ENCODE peak calls at places on chromosomes 12 and 14, in seven cellular contexts. E, M, I, Z, N, K and J are unnamed samples.

GRCh38 chr12:52020539-52021336 is 14.0 kb downstream of the TAMALIN start:
- DNase-seq in E (peak), M (peak), I (peak), Z (no peak), N (peak), K (peak), J (no peak)

GRCh38 chr12:103353913-103354312 is 141.9 kb downstream of the C12orf42 start:
- DNase-seq in E (no peak), M (no peak), I (no peak), Z (no peak), N (no peak), K (no peak), J (no peak)

GRCh38 chr12:49796155-49796554 is 32.1 kb downstream of the NCKAP5L start:
- DNase-seq in E (no peak), M (no peak), I (no peak), Z (no peak), N (no peak), K (no peak), J (no peak)

GRCh38 chr12:47942327-47943230 is 20.8 kb upstream of the TMEM106C start:
- DNase-seq in E (no peak), M (no peak), I (peak), Z (no peak), N (no peak), K (peak), J (no peak)

GRCh38 chr14:73896521-73896920 is 9.9 kb downstream of the ZNF410 start:
- DNase-seq in E (peak), M (no peak), I (no peak), Z (no peak), N (no peak), K (no peak), J (no peak)

GRCh38 chr14:55581011-55581806 is 1.2 kb downstream of the KTN1 start:
- DNase-seq in E (peak), M (peak), I (peak), Z (peak), N (peak), K (peak), J (peak)

GRCh38 chr12:29516431-29516875 is 19.0 kb upstream of the OVCH1 start:
- DNase-seq in E (peak), M (peak), I (no peak), Z (no peak), N (no peak), K (no peak), J (no peak)

GRCh38 chr12:118346895-118347294 is 25.8 kb downstream of the TAOK3 start:
- DNase-seq in E (no peak), M (no peak), I (no peak), Z (no peak), N (no peak), K (no peak), J (no peak)

GRCh38 chr12:50024804-50025186 is 499 bp downstream of the RACGAP1 start:
- DNase-seq in E (peak), M (peak), I (peak), Z (no peak), N (no peak), K (no peak), J (no peak)

GRCh38 chr14:24403294-24404013 is 4.7 kb downstream of the NYNRIN start:
- DNase-seq in E (peak), M (peak), I (no peak), Z (no peak), N (no peak), K (peak), J (no peak)

GRCh38 chr12:31207799-31208465 is 118.0 kb downstream of the SINHCAF start:
- DNase-seq in E (no peak), M (no peak), I (no peak), Z (no peak), N (no peak), K (no peak), J (no peak)

GRCh38 chr14:81234268-81234667 is 13.5 kb upstream of the GTF2A1 start:
- DNase-seq in E (peak), M (no peak), I (no peak), Z (no peak), N (no peak), K (no peak), J (no peak)

GRCh38 chr14:96039633-96040311 is 610 bp downstream of the C14orf132 start:
- DNase-seq in E (peak), M (peak), I (peak), Z (no peak), N (peak), K (no peak), J (peak)

GRCh38 chr14:94600148-94600545 is 12.0 kb upstream of the SERPINA3 start:
- DNase-seq in E (no peak), M (no peak), I (no peak), Z (no peak), N (no peak), K (no peak), J (no peak)

GRCh38 chr12:6945613-6946012 is 1.8 kb downstream of the C12orf57 start:
- DNase-seq in E (no peak), M (no peak), I (no peak), Z (no peak), N (no peak), K (no peak), J (no peak)

GRCh38 chr12:6947615-6948014 is 3.5 kb upstream of the PTPN6 start:
- DNase-seq in E (no peak), M (no peak), I (no peak), Z (no peak), N (no peak), K (no peak), J (no peak)

GRCh38 chr12:6949063-6949594 is 2.0 kb upstream of the PTPN6 start:
- DNase-seq in E (no peak), M (no peak), I (no peak), Z (no peak), N (no peak), K (no peak), J (no peak)

GRCh38 chr12:6946033-6946919 is 2.5 kb downstream of the C12orf57 start:
- DNase-seq in E (no peak), M (no peak), I (peak), Z (no peak), N (peak), K (peak), J (no peak)

DNA sequence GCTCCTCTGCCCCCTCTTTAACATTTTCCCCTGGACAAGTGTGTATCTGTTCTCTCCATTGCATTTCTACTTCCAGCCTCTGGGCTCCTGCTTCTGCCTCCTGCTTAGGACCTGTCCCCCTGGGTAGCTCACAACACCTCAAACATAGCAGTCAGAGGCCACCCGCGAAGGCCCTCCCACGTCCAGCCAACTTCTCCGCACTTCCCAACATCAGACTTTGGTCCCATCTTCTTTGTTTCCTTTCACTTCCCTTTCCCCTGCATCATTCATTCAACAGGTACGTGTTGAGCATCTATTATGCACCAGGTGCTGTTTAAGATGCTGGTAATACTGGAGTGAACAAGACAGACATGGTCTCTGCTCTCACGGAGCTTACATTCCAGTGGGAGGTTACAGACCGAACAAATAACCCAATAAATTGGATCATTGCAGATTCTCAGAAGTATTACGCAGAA is 3.1 kb downstream of the C12orf57 start:
- DNase-seq in E (no peak), M (no peak), I (no peak), Z (no peak), N (no peak), K (no peak), J (no peak)
- TF ChIP-seq CTCF in E (no peak), M (no peak), I (no peak), Z (no peak), N (no peak), K (no peak), J (no peak)

GRCh38 chr12:93380480-93381121 is 2.9 kb downstream of the NUDT4 start:
- DNase-seq in E (peak), M (peak), I (no peak), Z (no peak), N (no peak), K (no peak), J (no peak)
- TF ChIP-seq CTCF in E (no peak), M (peak), I (no peak), Z (no peak), N (peak), K (no peak), J (no peak)

GRCh38 chr12:121917950-121918678 is at the start of gene CFAP251:
- DNase-seq in E (peak), M (no peak), I (peak), Z (peak), N (peak), K (peak), J (peak)
- TF ChIP-seq CTCF in E (peak), M (no peak), I (peak), Z (peak), N (peak), K (peak), J (peak)

GRCh38 chr14:104332634-104333270 is 194.4 kb downstream of the KIF26A start:
- DNase-seq in E (no peak), M (no peak), I (no peak), Z (peak), N (no peak), K (peak), J (no peak)

GRCh38 chr14:104335176-104335575 is 196.8 kb downstream of the KIF26A start:
- DNase-seq in E (no peak), M (no peak), I (no peak), Z (no peak), N (no peak), K (no peak), J (no peak)

GRCh38 chr14:104335611-104336010 is 197.2 kb downstream of the KIF26A start:
- DNase-seq in E (no peak), M (no peak), I (no peak), Z (no peak), N (no peak), K (peak), J (no peak)

GRCh38 chr14:104334812-104335161 is 196.4 kb downstream of the KIF26A start:
- DNase-seq in E (no peak), M (no peak), I (no peak), Z (no peak), N (no peak), K (peak), J (no peak)

DNA sequence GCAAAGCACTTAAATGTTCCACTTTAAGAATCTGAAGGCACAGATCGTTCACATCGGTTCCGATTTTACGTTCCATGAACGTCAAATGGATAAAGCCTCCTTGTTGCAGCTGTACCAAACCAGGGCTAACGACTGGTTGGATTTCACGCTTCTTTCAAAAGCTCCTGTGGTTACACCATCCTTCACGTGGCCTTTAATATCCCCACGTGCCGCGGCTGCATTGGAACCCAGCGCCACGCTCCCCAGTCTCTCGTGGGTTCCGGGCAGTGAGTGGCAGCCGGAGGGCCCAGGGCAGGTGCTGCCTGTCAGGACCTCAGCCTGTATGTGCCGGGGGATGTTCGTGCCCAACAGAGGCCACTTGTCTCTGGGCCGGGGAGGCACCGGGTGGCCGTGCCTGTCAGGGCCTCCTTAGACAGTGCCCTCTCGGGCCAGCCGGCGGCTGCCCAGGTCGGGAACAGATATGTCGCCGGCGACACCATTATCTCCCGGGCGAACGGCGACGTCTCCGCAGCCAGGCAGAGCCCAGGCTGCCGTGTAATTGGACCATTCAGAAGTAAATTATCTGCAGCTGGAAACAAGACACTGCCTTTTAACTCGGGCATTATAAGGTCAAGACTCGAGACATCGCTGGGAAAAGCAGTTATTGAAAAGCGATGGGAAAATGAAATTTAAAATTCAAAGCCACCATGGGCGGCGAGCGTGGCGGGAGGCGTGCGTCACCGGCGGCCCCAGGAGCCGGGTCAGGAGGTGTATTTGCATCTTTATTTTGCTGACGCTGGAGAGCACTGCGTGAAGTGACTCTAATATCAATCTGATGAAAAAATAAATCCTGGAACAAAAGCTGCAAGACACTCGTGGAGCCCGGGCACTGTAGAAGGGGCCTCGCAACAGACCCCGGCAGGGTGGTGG is 195.8 kb downstream of the KIF26A start:
- DNase-seq in E (no peak), M (no peak), I (no peak), Z (no peak), N (no peak), K (peak), J (no peak)
- TF ChIP-seq CTCF in E (no peak), M (no peak), I (no peak), Z (no peak), N (no peak), K (no peak), J (no peak)

DNA sequence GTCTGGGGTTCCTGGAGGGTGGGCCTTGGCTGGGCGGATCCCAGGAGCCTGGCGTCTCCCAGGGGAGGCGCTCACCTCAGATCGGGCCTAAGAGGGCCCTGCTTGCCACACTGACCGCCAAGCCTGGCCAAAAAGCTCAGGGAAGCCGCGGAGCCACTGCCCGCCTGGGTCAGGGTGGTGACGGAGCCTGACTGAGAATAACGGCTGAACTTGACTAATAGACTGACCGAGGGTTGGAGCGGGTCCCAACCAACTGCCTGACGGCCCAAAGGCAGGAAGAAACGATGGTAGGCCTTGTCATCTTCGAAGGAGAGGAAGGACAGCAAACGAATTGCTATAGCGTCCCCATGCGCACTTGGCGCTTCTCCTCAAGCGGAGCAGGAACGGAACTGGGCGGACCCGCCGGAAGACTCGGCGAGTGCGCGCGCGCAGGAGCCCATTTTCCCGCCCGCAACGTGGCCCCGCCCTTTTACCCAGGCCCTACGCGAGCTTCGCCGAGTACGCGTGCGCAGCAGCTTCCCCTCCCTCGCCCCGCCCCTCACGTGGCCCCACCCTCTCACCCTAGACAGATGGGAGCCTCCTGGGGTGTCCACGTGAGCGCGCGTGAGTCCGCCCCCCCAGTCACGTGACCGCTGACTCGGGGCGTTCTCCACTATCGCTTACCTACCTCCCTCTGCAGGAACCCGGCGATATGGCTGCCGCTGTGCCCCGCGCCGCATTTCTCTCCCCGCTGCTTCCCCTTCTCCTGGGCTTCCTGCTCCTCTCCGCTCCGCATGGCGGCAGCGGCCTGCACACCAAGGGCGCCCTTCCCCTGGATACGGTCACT is at the start of the genes ERP29 and TMEM116:
- DNase-seq in E (peak), M (peak), I (peak), Z (peak), N (peak), K (peak), J (peak)
- TF ChIP-seq CTCF in E (peak), M (peak), I (peak), Z (peak), N (peak), K (peak), J (peak)

GRCh38 chr12:53643232-53643992 is 17.2 kb upstream of the ATF7 start:
- DNase-seq in E (no peak), M (no peak), I (no peak), Z (no peak), N (no peak), K (no peak), J (no peak)
- TF ChIP-seq CTCF in E (no peak), M (no peak), I (no peak), Z (no peak), N (no peak), K (no peak), J (no peak)

DNA sequence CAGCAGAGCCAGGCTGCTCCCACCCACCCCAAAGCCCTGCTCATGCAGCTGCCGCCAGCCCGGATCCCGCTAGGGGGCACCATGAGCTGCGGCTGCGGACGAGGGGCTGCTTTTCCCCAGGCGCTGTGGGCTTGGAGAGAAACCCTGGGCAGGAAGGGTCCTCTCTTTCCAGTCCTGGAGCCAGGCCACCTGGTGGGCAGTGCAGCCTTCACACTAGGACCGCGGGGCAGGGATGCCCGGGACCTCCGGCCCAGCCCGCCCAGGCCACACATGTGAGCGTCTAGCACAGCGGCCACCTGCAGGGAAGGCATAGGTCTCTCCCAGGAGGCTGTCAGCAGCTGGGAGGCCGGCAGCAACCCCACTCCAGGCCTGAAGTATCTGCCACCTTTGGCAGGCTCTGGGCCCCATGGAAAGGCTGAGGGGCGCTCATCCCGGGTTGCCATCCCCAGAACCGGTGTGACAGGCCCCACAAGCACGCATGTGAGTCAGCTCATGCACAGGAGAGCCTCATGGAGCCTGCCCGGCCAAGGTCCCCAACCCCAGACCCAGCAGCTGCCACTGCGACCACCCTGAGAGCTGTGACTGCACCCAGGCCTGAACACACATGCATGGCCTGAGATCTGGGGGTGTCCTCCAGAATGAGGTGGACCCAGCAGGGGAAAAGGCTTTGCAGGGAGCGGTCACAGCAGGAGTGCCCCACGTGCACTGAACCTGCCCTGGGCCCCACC is 280.0 kb upstream of the RTL1 start:
- DNase-seq in E (no peak), M (no peak), I (peak), Z (no peak), N (peak), K (peak), J (peak)
- TF ChIP-seq CTCF in E (no peak), M (no peak), I (peak), Z (no peak), N (peak), K (no peak), J (peak)

DNA sequence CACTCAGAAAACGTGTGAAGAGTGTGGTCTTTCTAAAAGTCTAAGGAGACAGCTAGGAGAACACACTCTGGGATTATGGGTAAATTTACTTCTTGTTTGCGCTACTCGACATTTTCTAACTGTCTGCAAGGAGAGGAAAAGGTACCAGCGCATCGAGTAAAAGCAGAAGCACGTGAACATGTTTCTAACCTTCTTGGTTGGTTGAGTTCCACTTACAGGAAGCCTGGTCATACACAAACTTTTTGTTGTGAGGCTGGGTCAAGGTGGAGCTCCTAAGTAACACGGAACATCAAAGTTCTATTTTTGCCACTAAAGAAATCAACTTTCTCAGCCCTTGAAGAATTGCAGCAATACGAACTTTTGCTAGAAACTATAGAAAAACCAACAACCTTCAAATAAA is 20.0 kb downstream of the ANKLE2 start:
- DNase-seq in E (no peak), M (no peak), I (no peak), Z (no peak), N (no peak), K (no peak), J (no peak)
- TF ChIP-seq CTCF in E (no peak), M (no peak), I (no peak), Z (no peak), N (no peak), K (no peak), J (no peak)

GRCh38 chr14:41604793-41605534 is 1.7 kb upstream of the LRFN5 start:
- DNase-seq in E (peak), M (no peak), I (peak), Z (peak), N (peak), K (no peak), J (peak)
- TF ChIP-seq CTCF in E (no peak), M (no peak), I (no peak), Z (no peak), N (no peak), K (no peak), J (no peak)

GRCh38 chr12:95984685-95985084 is 11.5 kb downstream of the HAL start:
- DNase-seq in E (no peak), M (no peak), I (no peak), Z (no peak), N (no peak), K (no peak), J (no peak)
- TF ChIP-seq CTCF in E (no peak), M (no peak), I (no peak), Z (no peak), N (no peak), K (no peak), J (no peak)